ENCODE peak calls at places on chromosomes 13 and 19, in seven cellular contexts. One of them, this sample, is unnamed.

GRCh38 chr19:11480927-11481776 is at the start of gene ELAVL3:
- DNase-seq in transverse colon: no peak
- DNase-seq in upper lobe of left lung: peak
- DNase-seq in Peyer's patch: no peak
- DNase-seq in IMR-90: no peak
- DNase-seq in breast epithelium: no peak
- DNase-seq in stomach: no peak
- DNase-seq in this sample: no peak

GRCh38 chr19:47239610-47240296 is 8.8 kb upstream of the BBC3 start:
- DNase-seq in transverse colon: peak
- DNase-seq in upper lobe of left lung: peak
- DNase-seq in Peyer's patch: peak
- DNase-seq in IMR-90: peak
- DNase-seq in breast epithelium: peak
- DNase-seq in stomach: peak
- DNase-seq in this sample: no peak

GRCh38 chr19:35805518-35806102 is 7.0 kb downstream of the PRODH2 start:
- DNase-seq in transverse colon: no peak
- DNase-seq in upper lobe of left lung: no peak
- DNase-seq in Peyer's patch: no peak
- DNase-seq in IMR-90: no peak
- DNase-seq in breast epithelium: no peak
- DNase-seq in stomach: no peak
- DNase-seq in this sample: no peak

GRCh38 chr13:110455941-110456340 is 105.6 kb downstream of the RAB20 start:
- DNase-seq in transverse colon: peak
- DNase-seq in upper lobe of left lung: no peak
- DNase-seq in Peyer's patch: peak
- DNase-seq in IMR-90: peak
- DNase-seq in breast epithelium: peak
- DNase-seq in stomach: peak
- DNase-seq in this sample: peak

GRCh38 chr19:10292206-10292788 is 2.5 kb downstream of the ICAM5 start:
- DNase-seq in transverse colon: peak
- DNase-seq in upper lobe of left lung: peak
- DNase-seq in Peyer's patch: peak
- DNase-seq in IMR-90: peak
- DNase-seq in breast epithelium: peak
- DNase-seq in stomach: peak
- DNase-seq in this sample: peak

GRCh38 chr19:6387372-6387771 is 5.6 kb downstream of the GTF2F1 start:
- DNase-seq in transverse colon: no peak
- DNase-seq in upper lobe of left lung: no peak
- DNase-seq in Peyer's patch: no peak
- DNase-seq in IMR-90: no peak
- DNase-seq in breast epithelium: no peak
- DNase-seq in stomach: no peak
- DNase-seq in this sample: no peak

GRCh38 chr13:33519561-33520479 is 234.3 kb upstream of the STARD13 start:
- DNase-seq in transverse colon: no peak
- DNase-seq in upper lobe of left lung: no peak
- DNase-seq in Peyer's patch: no peak
- DNase-seq in IMR-90: peak
- DNase-seq in breast epithelium: peak
- DNase-seq in stomach: no peak
- DNase-seq in this sample: no peak

GRCh38 chr19:49506575-49507105 is 5.8 kb upstream of the FCGRT start:
- DNase-seq in transverse colon: peak
- DNase-seq in upper lobe of left lung: no peak
- DNase-seq in Peyer's patch: peak
- DNase-seq in IMR-90: no peak
- DNase-seq in breast epithelium: no peak
- DNase-seq in stomach: peak
- DNase-seq in this sample: no peak

DNA sequence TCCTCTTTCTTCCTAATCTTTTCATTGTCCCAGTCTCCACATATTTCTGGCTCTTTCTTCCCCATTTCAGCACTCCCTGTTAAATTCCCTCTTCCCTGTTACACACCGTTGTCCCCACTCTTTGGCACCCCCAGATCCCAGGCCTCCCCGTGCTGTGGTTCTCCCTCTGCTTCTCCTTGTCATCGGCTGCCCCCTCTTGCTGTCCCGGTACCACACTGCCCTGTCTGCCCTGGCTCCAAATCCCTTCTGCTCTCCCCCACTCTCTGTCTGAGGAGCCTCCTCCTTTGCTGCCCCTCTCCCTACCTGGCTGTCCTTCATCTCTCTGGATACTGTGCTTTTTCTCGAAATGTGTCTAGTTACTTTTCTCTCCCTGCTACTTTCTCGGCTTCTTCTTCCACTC is 978 bp downstream of the ZNF415 start:
- DNase-seq in transverse colon: no peak
- DNase-seq in upper lobe of left lung: no peak
- DNase-seq in Peyer's patch: no peak
- DNase-seq in IMR-90: no peak
- DNase-seq in breast epithelium: no peak
- DNase-seq in stomach: no peak
- DNase-seq in this sample: no peak
- H3K4me3 ChIP-seq in transverse colon: peak
- H3K4me3 ChIP-seq in upper lobe of left lung: peak
- H3K4me3 ChIP-seq in Peyer's patch: peak
- H3K4me3 ChIP-seq in IMR-90: peak
- H3K4me3 ChIP-seq in breast epithelium: peak
- H3K4me3 ChIP-seq in stomach: peak
- H3K4me3 ChIP-seq in this sample: no peak

GRCh38 chr13:92959790-92960189 is 266.8 kb upstream of the GPC6 start:
- DNase-seq in transverse colon: no peak
- DNase-seq in upper lobe of left lung: no peak
- DNase-seq in Peyer's patch: no peak
- DNase-seq in IMR-90: no peak
- DNase-seq in breast epithelium: no peak
- DNase-seq in stomach: no peak
- DNase-seq in this sample: no peak
- TF ChIP-seq CTCF in transverse colon: no peak
- TF ChIP-seq CTCF in upper lobe of left lung: no peak
- TF ChIP-seq CTCF in Peyer's patch: no peak
- TF ChIP-seq CTCF in IMR-90: no peak
- TF ChIP-seq CTCF in breast epithelium: no peak
- TF ChIP-seq CTCF in stomach: no peak
- TF ChIP-seq CTCF in this sample: no peak

GRCh38 chr19:16160943-16161560 is 12.3 kb downstream of the CIB3 start:
- DNase-seq in transverse colon: peak
- DNase-seq in upper lobe of left lung: no peak
- DNase-seq in Peyer's patch: no peak
- DNase-seq in IMR-90: peak
- DNase-seq in breast epithelium: no peak
- DNase-seq in stomach: no peak
- DNase-seq in this sample: no peak

GRCh38 chr19:16161848-16162247 is 11.5 kb downstream of the CIB3 start:
- DNase-seq in transverse colon: no peak
- DNase-seq in upper lobe of left lung: no peak
- DNase-seq in Peyer's patch: no peak
- DNase-seq in IMR-90: peak
- DNase-seq in breast epithelium: no peak
- DNase-seq in stomach: no peak
- DNase-seq in this sample: no peak

GRCh38 chr19:16157601-16158000 is 14.1 kb downstream of the HSH2D start:
- DNase-seq in transverse colon: no peak
- DNase-seq in upper lobe of left lung: no peak
- DNase-seq in Peyer's patch: no peak
- DNase-seq in IMR-90: no peak
- DNase-seq in breast epithelium: no peak
- DNase-seq in stomach: no peak
- DNase-seq in this sample: no peak

GRCh38 chr19:16160445-16160942 is 12.8 kb downstream of the CIB3 start:
- DNase-seq in transverse colon: no peak
- DNase-seq in upper lobe of left lung: no peak
- DNase-seq in Peyer's patch: no peak
- DNase-seq in IMR-90: no peak
- DNase-seq in breast epithelium: no peak
- DNase-seq in stomach: no peak
- DNase-seq in this sample: no peak

GRCh38 chr19:16159655-16160054 is 13.7 kb downstream of the CIB3 start:
- DNase-seq in transverse colon: no peak
- DNase-seq in upper lobe of left lung: no peak
- DNase-seq in Peyer's patch: no peak
- DNase-seq in IMR-90: no peak
- DNase-seq in breast epithelium: no peak
- DNase-seq in stomach: no peak
- DNase-seq in this sample: no peak
- TF ChIP-seq POLR2A in transverse colon: no peak
- TF ChIP-seq POLR2A in upper lobe of left lung: no peak
- TF ChIP-seq POLR2A in Peyer's patch: no peak
- TF ChIP-seq POLR2A in IMR-90: no peak
- TF ChIP-seq POLR2A in breast epithelium: no peak
- TF ChIP-seq POLR2A in stomach: no peak
- TF ChIP-seq POLR2A in this sample: no peak

GRCh38 chr19:1864480-1865171 is 1.2 kb upstream of the KLF16 start:
- DNase-seq in transverse colon: peak
- DNase-seq in upper lobe of left lung: peak
- DNase-seq in Peyer's patch: peak
- DNase-seq in IMR-90: peak
- DNase-seq in breast epithelium: no peak
- DNase-seq in stomach: peak
- DNase-seq in this sample: peak

GRCh38 chr19:1863308-1863637 is at the start of gene KLF16:
- DNase-seq in transverse colon: no peak
- DNase-seq in upper lobe of left lung: no peak
- DNase-seq in Peyer's patch: no peak
- DNase-seq in IMR-90: no peak
- DNase-seq in breast epithelium: no peak
- DNase-seq in stomach: no peak
- DNase-seq in this sample: no peak

GRCh38 chr19:1865172-1866010 is 2.0 kb upstream of the KLF16 start:
- DNase-seq in transverse colon: no peak
- DNase-seq in upper lobe of left lung: no peak
- DNase-seq in Peyer's patch: no peak
- DNase-seq in IMR-90: no peak
- DNase-seq in breast epithelium: no peak
- DNase-seq in stomach: no peak
- DNase-seq in this sample: peak

GRCh38 chr19:1862424-1863307 is 713 bp downstream of the KLF16 start:
- DNase-seq in transverse colon: peak
- DNase-seq in upper lobe of left lung: peak
- DNase-seq in Peyer's patch: no peak
- DNase-seq in IMR-90: no peak
- DNase-seq in breast epithelium: no peak
- DNase-seq in stomach: no peak
- DNase-seq in this sample: no peak

GRCh38 chr19:1863638-1864479 is 480 bp upstream of the KLF16 start:
- DNase-seq in transverse colon: peak
- DNase-seq in upper lobe of left lung: peak
- DNase-seq in Peyer's patch: peak
- DNase-seq in IMR-90: peak
- DNase-seq in breast epithelium: peak
- DNase-seq in stomach: peak
- DNase-seq in this sample: peak
- H3K4me3 ChIP-seq in transverse colon: peak
- H3K4me3 ChIP-seq in upper lobe of left lung: peak
- H3K4me3 ChIP-seq in Peyer's patch: peak
- H3K4me3 ChIP-seq in IMR-90: peak
- H3K4me3 ChIP-seq in breast epithelium: peak
- H3K4me3 ChIP-seq in stomach: peak
- H3K4me3 ChIP-seq in this sample: peak

DNA sequence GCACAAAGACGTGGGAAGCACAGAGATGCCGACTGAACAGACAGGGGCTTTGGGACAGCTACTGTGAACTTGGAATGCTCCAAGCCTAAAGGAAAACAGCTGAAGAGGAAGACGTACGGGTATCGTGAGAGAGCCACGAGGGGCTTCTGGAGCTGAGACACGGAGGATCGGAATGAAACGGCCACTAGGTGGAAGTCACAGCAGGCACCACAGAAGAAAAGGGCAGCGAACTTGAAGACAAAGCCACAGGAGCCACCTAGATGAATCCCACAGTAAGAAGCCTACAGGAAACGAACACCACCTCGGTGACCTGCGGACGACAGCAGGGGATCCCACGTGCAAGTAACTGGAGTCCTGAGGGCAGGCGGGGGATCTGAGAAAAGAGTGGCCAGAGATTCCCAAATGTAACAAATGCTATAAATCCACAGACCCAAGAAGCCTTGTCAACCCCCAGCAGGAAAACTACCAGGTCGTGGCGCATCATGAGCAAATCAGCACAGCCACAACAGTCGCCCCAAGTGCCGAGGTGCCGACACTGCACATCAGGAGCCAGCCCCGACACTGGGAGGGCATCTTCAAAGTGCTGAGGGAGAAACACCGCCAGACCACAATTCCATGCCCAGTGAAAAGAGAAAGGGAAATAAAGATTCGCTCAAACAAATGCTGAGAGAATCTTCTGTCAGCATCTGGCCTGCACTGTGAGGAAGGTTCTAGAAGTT is 39.3 kb upstream of the ISYNA1 start:
- DNase-seq in transverse colon: no peak
- DNase-seq in upper lobe of left lung: no peak
- DNase-seq in Peyer's patch: no peak
- DNase-seq in IMR-90: no peak
- DNase-seq in breast epithelium: no peak
- DNase-seq in stomach: no peak
- DNase-seq in this sample: no peak
- TF ChIP-seq CTCF in transverse colon: no peak
- TF ChIP-seq CTCF in upper lobe of left lung: no peak
- TF ChIP-seq CTCF in Peyer's patch: no peak
- TF ChIP-seq CTCF in IMR-90: peak
- TF ChIP-seq CTCF in breast epithelium: no peak
- TF ChIP-seq CTCF in stomach: no peak
- TF ChIP-seq CTCF in this sample: no peak

GRCh38 chr19:41219924-41220567 is 1.0 kb downstream of the AXL start:
- DNase-seq in transverse colon: peak
- DNase-seq in upper lobe of left lung: peak
- DNase-seq in Peyer's patch: no peak
- DNase-seq in IMR-90: peak
- DNase-seq in breast epithelium: no peak
- DNase-seq in stomach: no peak
- DNase-seq in this sample: peak

GRCh38 chr19:41221514-41222205 is 2.6 kb downstream of the AXL start:
- DNase-seq in transverse colon: no peak
- DNase-seq in upper lobe of left lung: peak
- DNase-seq in Peyer's patch: no peak
- DNase-seq in IMR-90: no peak
- DNase-seq in breast epithelium: no peak
- DNase-seq in stomach: no peak
- DNase-seq in this sample: no peak

GRCh38 chr19:41218249-41218614 is 791 bp upstream of the AXL start:
- DNase-seq in transverse colon: no peak
- DNase-seq in upper lobe of left lung: no peak
- DNase-seq in Peyer's patch: no peak
- DNase-seq in IMR-90: no peak
- DNase-seq in breast epithelium: no peak
- DNase-seq in stomach: no peak
- DNase-seq in this sample: no peak

GRCh38 chr19:41217741-41218140 is 1.3 kb upstream of the AXL start:
- DNase-seq in transverse colon: no peak
- DNase-seq in upper lobe of left lung: no peak
- DNase-seq in Peyer's patch: no peak
- DNase-seq in IMR-90: no peak
- DNase-seq in breast epithelium: no peak
- DNase-seq in stomach: no peak
- DNase-seq in this sample: no peak

GRCh38 chr19:41218615-41219507 is at the start of gene AXL:
- DNase-seq in transverse colon: peak
- DNase-seq in upper lobe of left lung: peak
- DNase-seq in Peyer's patch: peak
- DNase-seq in IMR-90: peak
- DNase-seq in breast epithelium: peak
- DNase-seq in stomach: peak
- DNase-seq in this sample: peak
- TF ChIP-seq POLR2A in transverse colon: peak
- TF ChIP-seq POLR2A in upper lobe of left lung: peak
- TF ChIP-seq POLR2A in Peyer's patch: peak
- TF ChIP-seq POLR2A in IMR-90: peak
- TF ChIP-seq POLR2A in breast epithelium: peak
- TF ChIP-seq POLR2A in stomach: no peak
- TF ChIP-seq POLR2A in this sample: no peak